ENCODE peak calls at places on chromosome 3, in six cellular contexts. One of them, this sample, is unnamed.

GRCh38 chr3:162122405-162122804 is 625.8 kb downstream of the OTOL1 start:
- DNase-seq in GM06990: no peak
- DNase-seq in A673: no peak
- DNase-seq in dorsolateral prefrontal cortex: no peak
- DNase-seq in WERI-Rb-1: no peak
- DNase-seq in OCI-LY7: no peak
- DNase-seq in this sample: peak; percentile 41

GRCh38 chr3:66153961-66154923 is 66.6 kb upstream of the SLC25A26 start:
- DNase-seq in GM06990: no peak
- DNase-seq in A673: no peak
- DNase-seq in dorsolateral prefrontal cortex: peak; percentile 40
- DNase-seq in WERI-Rb-1: peak; percentile 67
- DNase-seq in OCI-LY7: no peak
- DNase-seq in this sample: peak; percentile 55

GRCh38 chr3:189320511-189320910 is 148.7 kb downstream of the TPRG1 start:
- DNase-seq in GM06990: no peak
- DNase-seq in A673: no peak
- DNase-seq in dorsolateral prefrontal cortex: no peak
- DNase-seq in WERI-Rb-1: no peak
- DNase-seq in OCI-LY7: no peak
- DNase-seq in this sample: no peak

GRCh38 chr3:42533161-42533897 is 30.9 kb downstream of the VIPR1 start:
- DNase-seq in GM06990: no peak
- DNase-seq in A673: no peak
- DNase-seq in dorsolateral prefrontal cortex: no peak
- DNase-seq in WERI-Rb-1: peak; percentile 84
- DNase-seq in OCI-LY7: no peak
- DNase-seq in this sample: no peak

GRCh38 chr3:197392961-197393360 is 94.5 kb upstream of the DLG1 start:
- DNase-seq in GM06990: no peak
- DNase-seq in A673: no peak
- DNase-seq in dorsolateral prefrontal cortex: no peak
- DNase-seq in WERI-Rb-1: no peak
- DNase-seq in OCI-LY7: no peak
- DNase-seq in this sample: peak; percentile 38

GRCh38 chr3:55790596-55791350 is 303.7 kb upstream of the WNT5A start:
- DNase-seq in GM06990: no peak
- DNase-seq in A673: no peak
- DNase-seq in dorsolateral prefrontal cortex: no peak
- DNase-seq in WERI-Rb-1: no peak
- DNase-seq in OCI-LY7: no peak
- DNase-seq in this sample: no peak

GRCh38 chr3:86438544-86438943 is 552.4 kb downstream of the VGLL3 start:
- DNase-seq in GM06990: no peak
- DNase-seq in A673: no peak
- DNase-seq in dorsolateral prefrontal cortex: no peak
- DNase-seq in WERI-Rb-1: no peak
- DNase-seq in OCI-LY7: no peak
- DNase-seq in this sample: no peak

GRCh38 chr3:112002458-112002971 is 3.8 kb downstream of the TAGLN3 start:
- DNase-seq in GM06990: no peak
- DNase-seq in A673: no peak
- DNase-seq in dorsolateral prefrontal cortex: no peak
- DNase-seq in WERI-Rb-1: no peak
- DNase-seq in OCI-LY7: no peak
- DNase-seq in this sample: no peak

GRCh38 chr3:25582242-25582641 is 82.5 kb downstream of the TOP2B start:
- DNase-seq in GM06990: no peak
- DNase-seq in A673: no peak
- DNase-seq in dorsolateral prefrontal cortex: no peak
- DNase-seq in WERI-Rb-1: peak; percentile 71
- DNase-seq in OCI-LY7: no peak
- DNase-seq in this sample: peak; percentile 92

GRCh38 chr3:57918123-57918837 is 89.9 kb upstream of the FLNB start:
- DNase-seq in GM06990: no peak
- DNase-seq in A673: no peak
- DNase-seq in dorsolateral prefrontal cortex: no peak
- DNase-seq in WERI-Rb-1: no peak
- DNase-seq in OCI-LY7: no peak
- DNase-seq in this sample: peak; percentile 69

GRCh38 chr3:43892535-43892934 is 201.8 kb downstream of the ABHD5 start:
- DNase-seq in GM06990: peak; percentile 55
- DNase-seq in A673: no peak
- DNase-seq in dorsolateral prefrontal cortex: no peak
- DNase-seq in WERI-Rb-1: no peak
- DNase-seq in OCI-LY7: peak; percentile 94
- DNase-seq in this sample: no peak

DNA sequence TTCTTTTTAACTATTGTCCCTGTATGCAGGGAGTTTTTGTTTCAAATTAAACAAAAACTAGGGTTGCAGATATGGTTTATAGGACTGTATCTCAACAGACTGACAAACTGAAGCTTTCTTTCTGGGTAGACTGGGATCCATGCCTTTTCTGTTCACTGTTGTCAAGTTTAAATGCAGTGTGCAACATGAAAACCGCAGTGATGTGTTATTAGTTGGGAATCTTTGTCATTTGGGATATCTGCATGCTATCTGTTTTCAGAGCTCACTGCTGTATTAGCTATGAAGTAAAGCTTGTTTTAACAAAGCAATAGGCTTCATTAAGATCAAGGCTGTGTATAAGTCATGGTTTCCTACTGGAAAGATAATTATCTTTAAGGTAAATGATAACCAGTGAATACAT is 21.4 kb upstream of the MCF2L2 start:
- DNase-seq in GM06990: no peak
- DNase-seq in A673: no peak
- DNase-seq in dorsolateral prefrontal cortex: no peak
- DNase-seq in WERI-Rb-1: no peak
- DNase-seq in OCI-LY7: no peak
- DNase-seq in this sample: no peak
- H3K4me3 ChIP-seq in GM06990: no peak overlapping the region
- H3K4me3 ChIP-seq in A673: no peak overlapping the region
- H3K4me3 ChIP-seq in dorsolateral prefrontal cortex: peak overlapping the region; percentile 93
- H3K4me3 ChIP-seq in WERI-Rb-1: no peak overlapping the region
- H3K4me3 ChIP-seq in OCI-LY7: no peak overlapping the region
- H3K4me3 ChIP-seq in this sample: no peak overlapping the region

DNA sequence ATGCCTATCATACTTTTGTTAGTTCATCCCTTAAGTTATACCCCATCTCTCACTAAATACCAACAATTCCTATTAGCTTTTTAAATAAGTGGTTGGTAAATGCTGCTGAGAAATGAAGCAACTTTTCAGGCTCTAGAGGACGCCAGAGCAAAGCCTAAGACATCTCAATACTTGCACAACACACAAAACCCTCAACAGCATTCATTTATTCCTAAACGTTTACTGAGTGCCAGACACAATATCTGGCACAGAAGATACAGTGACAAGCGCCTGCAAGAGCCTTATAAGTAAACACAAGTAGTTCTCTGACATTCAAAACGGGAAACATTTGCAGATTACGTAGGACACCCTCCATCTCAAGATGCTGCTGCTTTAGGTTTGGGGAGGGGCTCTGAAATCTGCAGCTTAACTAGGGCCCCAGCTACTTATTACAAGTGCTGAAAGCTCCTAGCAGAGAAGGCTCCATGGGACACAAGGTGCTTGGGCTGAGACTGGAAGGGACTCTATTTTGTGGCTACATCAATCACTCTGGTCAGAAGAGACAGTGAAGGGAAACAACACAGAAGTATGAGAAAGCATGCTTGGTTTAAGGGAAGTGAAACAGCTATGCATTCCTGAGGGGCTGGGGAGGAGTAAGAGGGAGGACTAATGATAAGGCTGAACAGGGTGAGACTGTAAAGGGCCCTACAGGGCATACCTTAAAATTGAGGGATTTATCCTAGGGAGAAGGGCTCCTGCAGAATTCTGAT is 311.3 kb downstream of the PLCL2 start:
- DNase-seq in GM06990: peak; percentile 50
- DNase-seq in A673: peak; percentile 10
- DNase-seq in dorsolateral prefrontal cortex: no peak
- DNase-seq in WERI-Rb-1: peak; percentile 32
- DNase-seq in OCI-LY7: peak; percentile 86
- DNase-seq in this sample: peak; percentile 58
- H3K4me3 ChIP-seq in GM06990: no peak overlapping the region
- H3K4me3 ChIP-seq in A673: no peak overlapping the region
- H3K4me3 ChIP-seq in dorsolateral prefrontal cortex: no peak overlapping the region
- H3K4me3 ChIP-seq in WERI-Rb-1: no peak overlapping the region
- H3K4me3 ChIP-seq in OCI-LY7: peak overlapping the region; percentile 45
- H3K4me3 ChIP-seq in this sample: no peak overlapping the region

GRCh38 chr3:148150141-148150540 is 547.6 kb upstream of the AGTR1 start:
- DNase-seq in GM06990: no peak
- DNase-seq in A673: no peak
- DNase-seq in dorsolateral prefrontal cortex: no peak
- DNase-seq in WERI-Rb-1: no peak
- DNase-seq in OCI-LY7: no peak
- DNase-seq in this sample: no peak

GRCh38 chr3:148149556-148149955 is 548.1 kb upstream of the AGTR1 start:
- DNase-seq in GM06990: no peak
- DNase-seq in A673: no peak
- DNase-seq in dorsolateral prefrontal cortex: no peak
- DNase-seq in WERI-Rb-1: no peak
- DNase-seq in OCI-LY7: no peak
- DNase-seq in this sample: no peak

GRCh38 chr3:148147896-148148295 is 549.8 kb upstream of the AGTR1 start:
- DNase-seq in GM06990: no peak
- DNase-seq in A673: no peak
- DNase-seq in dorsolateral prefrontal cortex: no peak
- DNase-seq in WERI-Rb-1: no peak
- DNase-seq in OCI-LY7: no peak
- DNase-seq in this sample: peak; percentile 19

GRCh38 chr3:148146241-148146640 is 551.5 kb upstream of the AGTR1 start:
- DNase-seq in GM06990: no peak
- DNase-seq in A673: no peak
- DNase-seq in dorsolateral prefrontal cortex: no peak
- DNase-seq in WERI-Rb-1: no peak
- DNase-seq in OCI-LY7: no peak
- DNase-seq in this sample: no peak

GRCh38 chr3:148146947-148147346 is 550.8 kb upstream of the AGTR1 start:
- DNase-seq in GM06990: no peak
- DNase-seq in A673: peak; percentile 14
- DNase-seq in dorsolateral prefrontal cortex: no peak
- DNase-seq in WERI-Rb-1: no peak
- DNase-seq in OCI-LY7: no peak
- DNase-seq in this sample: peak; percentile 84
- H3K4me3 ChIP-seq in GM06990: no peak overlapping the region
- H3K4me3 ChIP-seq in A673: no peak overlapping the region
- H3K4me3 ChIP-seq in dorsolateral prefrontal cortex: no peak overlapping the region
- H3K4me3 ChIP-seq in WERI-Rb-1: no peak overlapping the region
- H3K4me3 ChIP-seq in OCI-LY7: no peak overlapping the region
- H3K4me3 ChIP-seq in this sample: no peak overlapping the region

DNA sequence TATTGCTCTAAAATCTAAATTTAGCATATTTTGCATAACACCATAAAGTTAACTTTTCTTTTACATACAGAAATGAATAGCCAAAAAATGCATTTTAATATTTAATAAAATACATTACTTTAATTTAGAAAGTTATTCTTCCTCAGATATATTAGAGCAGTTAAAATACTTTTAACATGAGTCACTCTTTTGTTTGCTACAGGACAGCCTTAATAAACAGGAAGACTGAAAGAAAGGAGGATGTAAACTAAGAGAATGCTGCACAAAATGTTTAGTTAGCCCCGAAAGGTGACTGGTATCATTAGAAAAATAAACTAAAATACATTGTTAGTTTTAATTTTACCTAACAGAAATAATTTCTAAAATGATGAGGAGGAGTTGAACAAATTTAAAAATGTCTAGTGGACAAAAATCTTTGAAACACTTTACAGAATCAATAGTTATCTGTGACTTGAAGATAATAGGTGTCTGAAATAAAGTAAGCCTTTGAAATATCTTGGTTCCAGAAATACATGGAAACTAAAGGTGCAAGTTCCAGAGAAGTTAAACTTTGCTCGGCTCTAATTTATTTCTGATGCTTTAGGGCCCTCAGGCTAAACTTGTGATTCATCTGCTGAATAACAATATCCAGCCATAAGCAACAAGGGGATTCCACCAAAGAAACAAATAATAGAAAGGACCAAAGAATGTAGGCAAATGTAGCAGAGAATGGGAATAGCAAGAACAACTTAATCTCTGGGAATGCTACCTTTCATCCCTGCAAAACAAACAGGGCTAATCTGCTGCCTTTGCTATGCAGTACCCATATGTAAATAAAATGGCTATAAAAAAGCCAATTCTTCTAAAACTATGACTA is 138.3 kb upstream of the UBP1 start:
- DNase-seq in GM06990: no peak
- DNase-seq in A673: peak; percentile 24
- DNase-seq in dorsolateral prefrontal cortex: no peak
- DNase-seq in WERI-Rb-1: no peak
- DNase-seq in OCI-LY7: no peak
- DNase-seq in this sample: peak; percentile 59
- H3K4me3 ChIP-seq in GM06990: no peak overlapping the region
- H3K4me3 ChIP-seq in A673: no peak overlapping the region
- H3K4me3 ChIP-seq in dorsolateral prefrontal cortex: no peak overlapping the region
- H3K4me3 ChIP-seq in WERI-Rb-1: no peak overlapping the region
- H3K4me3 ChIP-seq in OCI-LY7: no peak overlapping the region
- H3K4me3 ChIP-seq in this sample: no peak overlapping the region